ENCODE peak calls at places on chromosomes 7 and 10, in five cellular contexts. M is GM04504; U is activated T-cell treated with anti-CD3 and anti-CD28 coated beads, Interleukin-2, amount 50 U/mL, for 4 hours; I is AG09319; G is hypothalamus. O is an unnamed sample.

GRCh38 chr10:73094249-73094850 is 2.3 kb downstream of the P4HA1 start:
- DNase-seq in M (no peak), U (no peak), I (no peak), G (no peak), O (no peak)

GRCh38 chr10:124152139-124152780 is 58.9 kb upstream of the CHST15 start:
- DNase-seq in M (peak; percentile 41), U (no peak), I (no peak), G (peak; percentile 46), O (no peak)

GRCh38 chr7:2928613-2929311 is 84.7 kb upstream of the GNA12 start:
- DNase-seq in M (no peak), U (peak; percentile 2), I (no peak), G (no peak), O (no peak)

GRCh38 chr7:157668221-157668883 is 331.5 kb downstream of the DNAJB6 start:
- DNase-seq in M (no peak), U (no peak), I (no peak), G (no peak), O (no peak)

GRCh38 chr7:106017657-106018056 is 54.6 kb downstream of the CDHR3 start:
- DNase-seq in M (no peak), U (no peak), I (no peak), G (no peak), O (no peak)

GRCh38 chr10:60434418-60435046 is 44.9 kb upstream of the ANK3 start:
- DNase-seq in M (peak; percentile 15), U (no peak), I (no peak), G (no peak), O (peak; percentile 45)

GRCh38 chr10:102612964-102613275 is 31.4 kb upstream of the TRIM8 start:
- DNase-seq in M (no peak), U (peak; percentile 51), I (no peak), G (no peak), O (no peak)

GRCh38 chr10:102396251-102396650 is 746 bp downstream of the NFKB2 start:
- DNase-seq in M (no peak), U (no peak), I (no peak), G (no peak), O (no peak)

GRCh38 chr7:148911626-148912025 is 27.5 kb upstream of the EZH2 start:
- DNase-seq in M (no peak), U (no peak), I (no peak), G (no peak), O (no peak)

GRCh38 chr10:24457661-24458318 is 248.9 kb downstream of the KIAA1217 start:
- DNase-seq in M (no peak), U (no peak), I (no peak), G (no peak), O (no peak)

GRCh38 chr10:178208-178607 is 43.0 kb downstream of the ZMYND11 start:
- DNase-seq in M (no peak), U (no peak), I (peak; percentile 8), G (no peak), O (peak; percentile 28)

GRCh38 chr7:6160191-6160623 is 112.2 kb downstream of the CYTH3 start:
- DNase-seq in M (peak; percentile 69), U (no peak), I (peak; percentile 64), G (peak; percentile 29), O (peak; percentile 35)

GRCh38 chr7:1610678-1611302 is 41.0 kb upstream of the PSMG3 start:
- DNase-seq in M (no peak), U (no peak), I (no peak), G (no peak), O (no peak)

GRCh38 chr10:109895095-109895818 is 28.1 kb downstream of the XPNPEP1 start:
- DNase-seq in M (no peak), U (no peak), I (no peak), G (no peak), O (no peak)

O was measured in smooth muscle cell of the brain vasculature.